ENCODE peak calls at places on chromosomes 7 and 10, in five cellular contexts. P is body of pancreas, W is brain microvascular endothelial cell, E is pancreas, G is GM23338. O is an unnamed sample.

GRCh38 chr7:82294258-82294855 is 149.2 kb downstream of the CACNA2D1 start:
- DNase-seq in G (no peak), P (no peak), W (no peak), E (no peak), O (no peak)

GRCh38 chr7:100629117-100629711 is 12.1 kb downstream of the TFR2 start:
- DNase-seq in W (no peak), G (peak; percentile 90), P (peak; percentile 35), E (no peak), O (no peak)

GRCh38 chr10:103845983-103846382 is 9.4 kb downstream of the SH3PXD2A start:
- DNase-seq in W (no peak), E (no peak), G (no peak), P (peak; percentile 30), O (no peak)

GRCh38 chr7:118662266-118662665 is 437.8 kb downstream of the ANKRD7 start:
- DNase-seq in W (no peak), E (no peak), G (no peak), P (no peak), O (no peak)

GRCh38 chr10:90787376-90787775 is 70.5 kb downstream of the HTR7 start:
- DNase-seq in G (no peak), W (no peak), P (no peak), E (no peak), O (no peak)

GRCh38 chr7:119706608-119707007 is 566.4 kb upstream of the KCND2 start:
- DNase-seq in G (no peak), P (no peak), E (no peak), W (no peak), O (no peak)

GRCh38 chr7:43799605-43800004 is 41.1 kb downstream of the BLVRA start:
- DNase-seq in W (no peak), E (no peak), P (no peak), G (no peak), O (no peak)

GRCh38 chr10:102422586-102423129 is 2.0 kb downstream of the FBXL15 start:
- DNase-seq in P (peak; percentile 86), W (peak; percentile 45), G (peak; percentile 87), E (peak; percentile 73), O (peak; percentile 85)

GRCh38 chr7:25622716-25623115 is 394.4 kb upstream of the NPVF start:
- DNase-seq in W (no peak), E (no peak), P (no peak), G (no peak), O (no peak)

GRCh38 chr10:5527332-5528200 is 2.8 kb downstream of the CALML3 start:
- DNase-seq in E (no peak), W (no peak), G (no peak), P (no peak), O (no peak)

GRCh38 chr10:30188567-30189253 is 129.3 kb upstream of the JCAD start:
- DNase-seq in E (no peak), G (no peak), P (no peak), W (no peak), O (no peak)

GRCh38 chr10:239109-239508 is 103.9 kb downstream of the ZMYND11 start:
- DNase-seq in E (no peak), G (no peak), W (peak; percentile 34), P (no peak), O (no peak)

GRCh38 chr7:105125745-105126144 is 111.7 kb downstream of the KMT2E start:
- DNase-seq in P (no peak), W (no peak), G (no peak), E (no peak), O (no peak)

GRCh38 chr10:103543617-103544525 is 50.4 kb downstream of the NEURL1 start:
- DNase-seq in W (no peak), P (no peak), E (peak; percentile 12), G (no peak), O (no peak)

GRCh38 chr7:34163956-34164355 is 258.6 kb downstream of the BMPER start:
- DNase-seq in P (no peak), G (no peak), E (no peak), W (no peak), O (no peak)

GRCh38 chr10:121544301-121544869 is 53.9 kb downstream of the FGFR2 start:
- DNase-seq in G (no peak), E (no peak), P (no peak), W (no peak), O (no peak)

GRCh38 chr10:132508497-132509443 is 28.8 kb upstream of the INPP5A start:
- DNase-seq in P (peak; percentile 71), G (no peak), E (peak; percentile 75), W (no peak), O (no peak)

GRCh38 chr10:115939101-115939815 is 333.7 kb downstream of the GFRA1 start:
- DNase-seq in G (no peak), P (no peak), E (no peak), W (no peak), O (no peak)

GRCh38 chr7:150317748-150318444 is 5.3 kb upstream of the LRRC61 start:
- DNase-seq in P (no peak), E (no peak), G (peak; percentile 19), W (peak; percentile 9), O (no peak)

GRCh38 chr10:80191589-80192270 is 13.6 kb downstream of the ANXA11 start:
- DNase-seq in G (no peak), P (peak; percentile 93), E (peak; percentile 86), W (no peak), O (no peak)

GRCh38 chr7:42236266-42237161 is 495 bp downstream of the GLI3 start:
- DNase-seq in P (peak; percentile 26), W (peak; percentile 63), E (no peak), G (peak; percentile 80), O (peak; percentile 55)

GRCh38 chr7:28685660-28686417 is 272.3 kb downstream of the TRIL start:
- DNase-seq in P (peak; percentile 97), W (peak; percentile 99), G (peak; percentile 77), E (peak; percentile 92), O (peak; percentile 95)

GRCh38 chr7:7236041-7236440 is 53.7 kb downstream of the C1GALT1 start:
- DNase-seq in W (no peak), E (no peak), P (no peak), G (no peak), O (no peak)

GRCh38 chr10:19719320-19719719 is 96.9 kb upstream of the PLXDC2 start:
- DNase-seq in P (no peak), E (no peak), W (peak; percentile 49), G (no peak), O (no peak)

GRCh38 chr7:112081778-112082177 is 124.4 kb downstream of the DOCK4 start:
- DNase-seq in E (peak; percentile 35), P (peak; percentile 68), G (no peak), W (no peak), O (no peak)

GRCh38 chr7:4461511-4461910 is 220.6 kb upstream of the FOXK1 start:
- DNase-seq in G (no peak), E (no peak), P (peak; percentile 15), W (no peak), O (no peak)

GRCh38 chr10:32650246-32650655 is 204.3 kb downstream of the CCDC7 start:
- DNase-seq in G (peak; percentile 2), P (no peak), E (no peak), W (no peak), O (no peak)
- TF ChIP-seq CTCF in G (peak; percentile 22), P (no peak), E (no peak), W (no peak), O (no peak)

GRCh38 chr7:710161-710560 is 16.3 kb upstream of the DNAAF5 start:
- DNase-seq in P (no peak), E (no peak), G (no peak), W (no peak), O (no peak)

GRCh38 chr7:713488-714230 is 12.8 kb upstream of the DNAAF5 start:
- DNase-seq in E (no peak), W (no peak), P (no peak), G (no peak), O (no peak)

GRCh38 chr7:711093-711966 is 15.2 kb upstream of the DNAAF5 start:
- DNase-seq in E (no peak), W (no peak), P (no peak), G (no peak), O (peak; percentile 30)

GRCh38 chr7:712601-713457 is 13.7 kb upstream of the DNAAF5 start:
- DNase-seq in E (no peak), P (peak; percentile 1), W (no peak), G (peak; percentile 50), O (no peak)

DNA sequence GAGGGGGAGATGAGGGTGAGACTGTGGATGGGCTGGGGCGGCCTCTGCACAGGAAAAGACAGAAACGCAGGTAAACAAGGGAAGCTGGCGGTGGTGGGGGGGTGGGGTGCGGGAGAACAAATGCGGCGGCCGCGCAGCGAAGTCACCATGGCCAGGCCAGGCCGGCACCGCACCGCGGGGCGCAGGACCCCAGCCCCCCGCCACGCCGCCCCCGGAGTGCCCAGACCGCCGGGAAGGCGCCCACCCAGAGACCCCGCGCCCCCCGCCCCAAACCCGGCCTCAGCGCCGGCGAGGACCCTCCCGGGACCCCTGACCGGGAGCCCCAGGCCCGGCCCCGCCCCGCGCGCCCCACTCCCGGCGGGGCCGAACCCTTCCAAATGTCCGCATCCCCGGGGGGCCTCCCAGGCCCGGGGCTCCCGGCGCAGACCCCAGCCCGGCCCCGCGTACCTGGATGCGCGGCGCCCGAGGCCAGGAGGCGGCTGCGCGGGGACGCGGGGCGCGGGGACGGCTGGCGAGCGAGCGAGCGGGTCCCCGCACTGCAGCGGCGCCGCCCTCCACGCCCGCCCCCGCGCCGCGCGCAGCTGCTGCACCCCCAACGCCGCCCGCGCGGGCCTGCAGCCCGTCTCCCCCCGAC is 14.4 kb upstream of the DNAAF5 start:
- DNase-seq in E (no peak), G (peak; percentile 45), P (no peak), W (no peak), O (no peak)
- H3K4me3 ChIP-seq in E (no peak overlapping the region), G (peak overlapping the region; percentile 57), P (no peak overlapping the region), W (peak overlapping the region; percentile 37), O (no peak overlapping the region)

GRCh38 chr7:69550991-69551390 is 47.3 kb upstream of the AUTS2 start:
- DNase-seq in W (no peak), G (no peak), E (no peak), P (no peak), O (no peak)

GRCh38 chr7:69553190-69553589 is 45.1 kb upstream of the AUTS2 start:
- DNase-seq in W (no peak), P (no peak), G (no peak), E (no peak), O (no peak)
- TF ChIP-seq CTCF in W (no peak), P (no peak), G (no peak), E (no peak), O (no peak)

GRCh38 chr7:74179935-74180604 is 5.9 kb downstream of the EIF4H start:
- DNase-seq in P (no peak), W (no peak), G (no peak), E (no peak), O (no peak)

GRCh38 chr7:74182453-74183090 is 8.4 kb downstream of the EIF4H start:
- DNase-seq in W (no peak), G (no peak), P (no peak), E (no peak), O (no peak)

GRCh38 chr7:74178632-74179031 is 4.5 kb downstream of the EIF4H start:
- DNase-seq in P (peak; percentile 27), E (no peak), G (no peak), W (no peak), O (peak; percentile 78)

GRCh38 chr7:74181821-74182220 is 7.7 kb downstream of the EIF4H start:
- DNase-seq in G (no peak), W (no peak), P (no peak), E (no peak), O (no peak)

DNA sequence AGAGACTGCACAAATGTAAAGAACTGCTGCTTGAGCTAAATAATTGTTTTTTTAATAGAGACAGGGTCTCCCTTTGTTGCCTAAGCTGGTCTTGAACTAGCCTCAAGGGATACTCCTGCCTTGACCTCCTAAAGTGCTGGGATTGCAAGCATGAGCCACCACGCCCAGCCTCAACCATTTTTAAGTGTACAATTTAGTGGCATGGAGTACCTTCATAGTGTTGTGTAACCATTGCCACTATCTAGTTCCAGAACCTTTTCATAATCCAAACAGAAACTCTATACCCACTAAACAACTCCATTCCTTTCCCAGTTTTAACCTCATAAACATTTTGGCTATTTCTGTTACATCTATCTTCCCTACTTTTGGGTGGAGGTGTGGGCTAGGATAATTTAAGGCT is 6.7 kb downstream of the EIF4H start:
- DNase-seq in G (no peak), E (no peak), P (no peak), W (no peak), O (no peak)
- H3K4me3 ChIP-seq in G (no peak overlapping the region), E (no peak overlapping the region), P (no peak overlapping the region), W (no peak overlapping the region), O (no peak overlapping the region)